ENCODE peak calls at places on chromosome 11, in eight cellular contexts. One of them, this sample, is unnamed.

GRCh38 chr11:124950606-124951330 is 3.2 kb upstream of the CCDC15 start:
- DNase-seq in GM23248: no peak
- DNase-seq in Karpas-422: no peak
- DNase-seq in transverse colon: no peak
- DNase-seq in suprapubic skin: no peak
- DNase-seq in ovary: no peak
- DNase-seq in gastrocnemius medialis: no peak
- DNase-seq in cardiac muscle cell: no peak
- DNase-seq in this sample: no peak

GRCh38 chr11:121246769-121247035 is 45.9 kb upstream of the SC5D start:
- DNase-seq in GM23248: no peak
- DNase-seq in Karpas-422: no peak
- DNase-seq in transverse colon: no peak
- DNase-seq in suprapubic skin: no peak
- DNase-seq in ovary: no peak
- DNase-seq in gastrocnemius medialis: no peak
- DNase-seq in cardiac muscle cell: no peak
- DNase-seq in this sample: no peak

GRCh38 chr11:124737638-124738293 is 2.0 kb upstream of the NRGN start:
- DNase-seq in GM23248: no peak
- DNase-seq in Karpas-422: no peak
- DNase-seq in transverse colon: no peak
- DNase-seq in suprapubic skin: no peak
- DNase-seq in ovary: no peak
- DNase-seq in gastrocnemius medialis: no peak
- DNase-seq in cardiac muscle cell: no peak
- DNase-seq in this sample: no peak

GRCh38 chr11:125166903-125167291 is 2.3 kb downstream of the PKNOX2 start:
- DNase-seq in GM23248: no peak
- DNase-seq in Karpas-422: no peak
- DNase-seq in transverse colon: no peak
- DNase-seq in suprapubic skin: no peak
- DNase-seq in ovary: no peak
- DNase-seq in gastrocnemius medialis: no peak
- DNase-seq in cardiac muscle cell: no peak
- DNase-seq in this sample: no peak

GRCh38 chr11:70872950-70873735 is 379.2 kb downstream of the SHANK2 start:
- DNase-seq in GM23248: no peak
- DNase-seq in Karpas-422: no peak
- DNase-seq in transverse colon: no peak
- DNase-seq in suprapubic skin: no peak
- DNase-seq in ovary: no peak
- DNase-seq in gastrocnemius medialis: no peak
- DNase-seq in cardiac muscle cell: no peak
- DNase-seq in this sample: no peak

GRCh38 chr11:23932485-23932898 is 564.4 kb upstream of the LUZP2 start:
- DNase-seq in GM23248: peak; percentile 44
- DNase-seq in Karpas-422: no peak
- DNase-seq in transverse colon: no peak
- DNase-seq in suprapubic skin: no peak
- DNase-seq in ovary: no peak
- DNase-seq in gastrocnemius medialis: no peak
- DNase-seq in cardiac muscle cell: no peak
- DNase-seq in this sample: no peak

GRCh38 chr11:76861490-76861953 is 804 bp downstream of the ACER3 start:
- DNase-seq in GM23248: peak; percentile 13
- DNase-seq in Karpas-422: no peak
- DNase-seq in transverse colon: no peak
- DNase-seq in suprapubic skin: no peak
- DNase-seq in ovary: no peak
- DNase-seq in gastrocnemius medialis: no peak
- DNase-seq in cardiac muscle cell: no peak
- DNase-seq in this sample: no peak

GRCh38 chr11:12677131-12677530 is 2.9 kb downstream of the TEAD1 start:
- DNase-seq in GM23248: peak; percentile 35
- DNase-seq in Karpas-422: no peak
- DNase-seq in transverse colon: peak; percentile 39
- DNase-seq in suprapubic skin: no peak
- DNase-seq in ovary: no peak
- DNase-seq in gastrocnemius medialis: no peak
- DNase-seq in cardiac muscle cell: no peak
- DNase-seq in this sample: no peak

GRCh38 chr11:386483-386882 is 7.5 kb upstream of the PKP3 start:
- DNase-seq in GM23248: no peak
- DNase-seq in Karpas-422: no peak
- DNase-seq in transverse colon: no peak
- DNase-seq in suprapubic skin: no peak
- DNase-seq in ovary: no peak
- DNase-seq in gastrocnemius medialis: no peak
- DNase-seq in cardiac muscle cell: no peak
- DNase-seq in this sample: no peak

DNA sequence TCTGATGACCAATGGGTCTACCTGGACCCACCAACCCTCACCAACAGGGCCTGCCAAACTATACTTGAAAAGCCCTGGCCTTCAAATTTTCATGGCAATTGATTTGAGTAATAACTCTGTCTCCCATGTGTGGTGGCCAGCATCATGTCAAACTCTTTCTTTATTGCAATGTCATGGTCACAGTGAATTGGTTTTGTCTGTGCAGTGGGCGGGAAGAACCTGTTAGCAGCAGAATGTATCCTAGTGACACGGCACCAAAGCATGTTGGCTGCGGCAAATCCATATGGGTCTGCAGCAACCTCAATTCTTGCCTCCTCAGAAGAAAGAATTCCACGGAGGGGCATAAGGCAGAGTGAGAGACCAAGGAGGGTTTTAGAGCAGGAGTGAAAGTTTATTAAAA is 19.6 kb upstream of the TMEM123 start:
- DNase-seq in GM23248: no peak
- DNase-seq in Karpas-422: no peak
- DNase-seq in transverse colon: no peak
- DNase-seq in suprapubic skin: no peak
- DNase-seq in ovary: no peak
- DNase-seq in gastrocnemius medialis: no peak
- DNase-seq in cardiac muscle cell: no peak
- DNase-seq in this sample: no peak
- H3K4me1 ChIP-seq in GM23248: peaks cover 10% of the 10 kb centered on the region
- H3K4me1 ChIP-seq in Karpas-422: peaks cover 26% of the 10 kb centered on the region
- H3K4me1 ChIP-seq in transverse colon: peaks cover 36% of the 10 kb centered on the region
- H3K4me1 ChIP-seq in suprapubic skin: peaks cover 33% of the 10 kb centered on the region
- H3K4me1 ChIP-seq in ovary: peaks cover 7% of the 10 kb centered on the region
- H3K4me1 ChIP-seq in gastrocnemius medialis: no peaks in the 10 kb centered on the region
- H3K4me1 ChIP-seq in cardiac muscle cell: peaks cover 10% of the 10 kb centered on the region
- H3K4me1 ChIP-seq in this sample: no peaks in the 10 kb centered on the region

GRCh38 chr11:69055598-69056516 is 7.1 kb downstream of the TPCN2 start:
- DNase-seq in GM23248: no peak
- DNase-seq in Karpas-422: peak; percentile 92
- DNase-seq in transverse colon: peak; percentile 73
- DNase-seq in suprapubic skin: no peak
- DNase-seq in ovary: no peak
- DNase-seq in gastrocnemius medialis: peak; percentile 59
- DNase-seq in cardiac muscle cell: no peak
- DNase-seq in this sample: no peak

GRCh38 chr11:69055212-69055586 is 6.5 kb downstream of the TPCN2 start:
- DNase-seq in GM23248: no peak
- DNase-seq in Karpas-422: peak; percentile 63
- DNase-seq in transverse colon: peak; percentile 72
- DNase-seq in suprapubic skin: no peak
- DNase-seq in ovary: no peak
- DNase-seq in gastrocnemius medialis: no peak
- DNase-seq in cardiac muscle cell: no peak
- DNase-seq in this sample: no peak

GRCh38 chr11:69053546-69054396 is 5.0 kb downstream of the TPCN2 start:
- DNase-seq in GM23248: no peak
- DNase-seq in Karpas-422: peak; percentile 92
- DNase-seq in transverse colon: no peak
- DNase-seq in suprapubic skin: no peak
- DNase-seq in ovary: no peak
- DNase-seq in gastrocnemius medialis: no peak
- DNase-seq in cardiac muscle cell: no peak
- DNase-seq in this sample: no peak

GRCh38 chr11:69053169-69053477 is 4.4 kb downstream of the TPCN2 start:
- DNase-seq in GM23248: no peak
- DNase-seq in Karpas-422: no peak
- DNase-seq in transverse colon: no peak
- DNase-seq in suprapubic skin: no peak
- DNase-seq in ovary: no peak
- DNase-seq in gastrocnemius medialis: no peak
- DNase-seq in cardiac muscle cell: no peak
- DNase-seq in this sample: no peak

DNA sequence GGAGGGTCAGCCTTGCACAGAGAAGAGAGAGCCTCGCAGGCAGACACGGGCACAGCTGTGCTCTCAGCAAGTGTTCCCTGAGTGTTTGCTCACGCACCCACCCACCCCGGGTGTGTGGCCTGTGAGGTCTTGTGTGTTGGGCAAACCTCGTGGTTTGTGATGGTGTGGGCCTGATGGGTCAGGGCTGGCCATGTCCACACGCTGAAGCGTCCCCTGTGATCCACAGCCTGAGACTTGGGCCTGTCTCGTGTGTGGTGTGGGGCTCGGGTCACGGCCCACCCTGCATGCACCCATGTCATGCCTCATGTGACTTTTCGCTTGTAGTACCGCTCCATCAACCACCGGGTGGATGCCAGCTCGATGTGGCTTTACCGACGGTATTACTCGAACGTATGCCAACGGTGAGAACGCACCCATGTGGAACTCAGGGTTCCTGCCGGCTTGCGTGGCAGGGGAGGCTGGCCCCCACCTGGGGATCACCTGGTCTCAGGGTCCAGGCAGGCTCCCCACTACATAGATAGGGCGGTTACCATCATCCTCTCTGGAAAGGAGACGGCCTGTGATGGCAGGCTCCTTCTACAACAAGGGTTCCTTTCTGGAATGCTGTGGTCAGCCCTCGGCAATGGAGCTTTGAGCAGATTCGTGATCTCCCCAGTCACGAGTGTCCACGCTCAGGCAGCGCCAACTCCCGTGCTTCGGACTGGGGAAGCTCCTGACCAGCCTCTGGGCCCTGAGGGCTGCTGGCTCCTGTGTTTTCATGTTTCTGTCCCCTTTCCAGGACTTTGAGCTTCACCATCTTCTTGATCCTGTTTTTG is 5.9 kb downstream of the TPCN2 start:
- DNase-seq in GM23248: no peak
- DNase-seq in Karpas-422: no peak
- DNase-seq in transverse colon: no peak
- DNase-seq in suprapubic skin: no peak
- DNase-seq in ovary: no peak
- DNase-seq in gastrocnemius medialis: no peak
- DNase-seq in cardiac muscle cell: no peak
- DNase-seq in this sample: no peak
- H3K4me1 ChIP-seq in GM23248: peaks cover 5% of the 10 kb centered on the region
- H3K4me1 ChIP-seq in Karpas-422: peaks cover 83% of the 10 kb centered on the region
- H3K4me1 ChIP-seq in transverse colon: peaks cover 22% of the 10 kb centered on the region
- H3K4me1 ChIP-seq in suprapubic skin: peaks cover 41% of the 10 kb centered on the region
- H3K4me1 ChIP-seq in ovary: peaks cover 11% of the 10 kb centered on the region
- H3K4me1 ChIP-seq in gastrocnemius medialis: peaks cover 14% of the 10 kb centered on the region
- H3K4me1 ChIP-seq in cardiac muscle cell: peaks cover 33% of the 10 kb centered on the region
- H3K4me1 ChIP-seq in this sample: peaks cover 20% of the 10 kb centered on the region

GRCh38 chr11:118605116-118605867 is 2.1 kb upstream of the PHLDB1 start:
- DNase-seq in GM23248: peak; percentile 97
- DNase-seq in Karpas-422: no peak
- DNase-seq in transverse colon: peak; percentile 62
- DNase-seq in suprapubic skin: peak; percentile 90
- DNase-seq in ovary: peak; percentile 87
- DNase-seq in gastrocnemius medialis: peak; percentile 79
- DNase-seq in cardiac muscle cell: peak; percentile 75
- DNase-seq in this sample: peak; percentile 86

GRCh38 chr11:118604566-118604965 is 2.8 kb upstream of the PHLDB1 start:
- DNase-seq in GM23248: no peak
- DNase-seq in Karpas-422: no peak
- DNase-seq in transverse colon: no peak
- DNase-seq in suprapubic skin: no peak
- DNase-seq in ovary: no peak
- DNase-seq in gastrocnemius medialis: no peak
- DNase-seq in cardiac muscle cell: no peak
- DNase-seq in this sample: no peak

GRCh38 chr11:118606157-118606843 is 1.1 kb upstream of the PHLDB1 start:
- DNase-seq in GM23248: no peak
- DNase-seq in Karpas-422: no peak
- DNase-seq in transverse colon: no peak
- DNase-seq in suprapubic skin: peak; percentile 57
- DNase-seq in ovary: peak; percentile 57
- DNase-seq in gastrocnemius medialis: no peak
- DNase-seq in cardiac muscle cell: no peak
- DNase-seq in this sample: no peak

GRCh38 chr11:118606844-118607228 is 579 bp upstream of the PHLDB1 start:
- DNase-seq in GM23248: no peak
- DNase-seq in Karpas-422: no peak
- DNase-seq in transverse colon: no peak
- DNase-seq in suprapubic skin: no peak
- DNase-seq in ovary: no peak
- DNase-seq in gastrocnemius medialis: no peak
- DNase-seq in cardiac muscle cell: no peak
- DNase-seq in this sample: no peak

GRCh38 chr11:118602331-118602730 is 5.1 kb upstream of the PHLDB1 start:
- DNase-seq in GM23248: no peak
- DNase-seq in Karpas-422: no peak
- DNase-seq in transverse colon: no peak
- DNase-seq in suprapubic skin: no peak
- DNase-seq in ovary: no peak
- DNase-seq in gastrocnemius medialis: no peak
- DNase-seq in cardiac muscle cell: no peak
- DNase-seq in this sample: no peak
- H3K4me1 ChIP-seq in GM23248: peaks cover 33% of the 10 kb centered on the region
- H3K4me1 ChIP-seq in Karpas-422: no peaks in the 10 kb centered on the region
- H3K4me1 ChIP-seq in transverse colon: peaks cover 5% of the 10 kb centered on the region
- H3K4me1 ChIP-seq in suprapubic skin: peaks cover 40% of the 10 kb centered on the region
- H3K4me1 ChIP-seq in ovary: peaks cover 12% of the 10 kb centered on the region
- H3K4me1 ChIP-seq in gastrocnemius medialis: peaks cover 12% of the 10 kb centered on the region
- H3K4me1 ChIP-seq in cardiac muscle cell: peaks cover 17% of the 10 kb centered on the region
- H3K4me1 ChIP-seq in this sample: no peaks in the 10 kb centered on the region

DNA sequence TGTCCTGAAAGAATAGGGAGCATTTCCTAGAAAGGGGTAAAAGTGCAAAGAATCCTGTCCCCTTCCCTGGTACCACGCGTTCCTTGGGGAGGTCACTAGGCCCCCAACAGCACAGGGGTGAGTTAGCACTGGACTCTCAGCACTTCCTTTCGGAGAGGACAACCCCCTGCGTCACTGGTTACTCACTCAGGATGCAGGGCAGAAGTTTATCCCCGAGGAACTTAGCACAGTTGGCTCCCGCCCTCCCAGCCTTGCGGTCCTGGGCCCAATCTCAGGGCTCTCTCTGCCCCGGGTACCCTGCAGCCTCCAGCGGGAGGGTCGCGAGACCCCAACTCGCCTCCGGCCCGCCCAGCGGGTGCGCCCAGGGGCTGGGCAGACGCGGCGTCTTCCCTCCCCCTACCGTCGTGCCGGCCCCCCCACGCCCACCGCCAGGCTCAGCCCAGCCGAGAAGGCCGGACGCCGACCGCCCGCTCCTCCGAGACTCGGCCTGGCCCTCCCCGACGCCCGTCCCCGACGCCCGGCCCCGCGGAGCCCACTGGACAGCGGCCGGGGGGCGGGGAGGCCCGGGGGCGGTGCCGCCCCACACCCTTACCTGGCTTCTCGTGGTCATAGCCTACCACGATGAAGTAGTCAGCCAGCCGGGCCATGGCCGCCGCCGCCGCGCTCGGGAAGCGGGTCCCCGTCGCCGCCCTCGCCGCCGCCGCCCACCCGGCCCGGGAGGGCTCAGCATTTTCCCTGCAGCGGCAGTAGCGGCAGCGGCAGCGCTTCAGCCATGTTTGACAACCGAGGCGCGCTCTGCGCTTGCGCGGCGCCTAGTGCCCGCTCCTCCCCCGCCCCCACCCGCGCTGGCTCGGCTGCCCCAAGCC is at the start of gene SBF2:
- DNase-seq in GM23248: peak; percentile 97
- DNase-seq in Karpas-422: peak; percentile 90
- DNase-seq in transverse colon: peak; percentile 86
- DNase-seq in suprapubic skin: peak; percentile 87
- DNase-seq in ovary: peak; percentile 89
- DNase-seq in gastrocnemius medialis: peak; percentile 79
- DNase-seq in cardiac muscle cell: peak; percentile 94
- DNase-seq in this sample: peak; percentile 88
- H3K4me1 ChIP-seq in GM23248: peaks cover 27% of the 10 kb centered on the region
- H3K4me1 ChIP-seq in Karpas-422: peaks cover 15% of the 10 kb centered on the region
- H3K4me1 ChIP-seq in transverse colon: peaks cover 10% of the 10 kb centered on the region
- H3K4me1 ChIP-seq in suprapubic skin: peaks cover 32% of the 10 kb centered on the region
- H3K4me1 ChIP-seq in ovary: peaks cover 14% of the 10 kb centered on the region
- H3K4me1 ChIP-seq in gastrocnemius medialis: peaks cover 20% of the 10 kb centered on the region
- H3K4me1 ChIP-seq in cardiac muscle cell: peaks cover 20% of the 10 kb centered on the region
- H3K4me1 ChIP-seq in this sample: peaks cover 21% of the 10 kb centered on the region

This sample was measured in psoas muscle.